ENCODE peak calls at places on chromosomes 16 and 17, in five cellular contexts. U is A549, E is omental fat pad, T is bronchial epithelial cell, Q is GM10248. G is an unnamed sample.

GRCh38 chr16:55280622-55281021 is 43.4 kb upstream of the IRX6 start:
- DNase-seq in U (no peak), E (no peak), T (no peak), Q (no peak), G (no peak)

GRCh38 chr17:31561469-31562412 is 170.3 kb downstream of the RAB11FIP4 start:
- DNase-seq in U (no peak), E (no peak), T (no peak), Q (no peak), G (no peak)

GRCh38 chr17:79975498-79976134 is 60.1 kb downstream of the TBC1D16 start:
- DNase-seq in U (no peak), E (no peak), T (no peak), Q (no peak), G (no peak)

GRCh38 chr17:15660077-15660476 is 24.0 kb downstream of the TRIM16 start:
- DNase-seq in U (no peak), E (no peak), T (no peak), Q (no peak), G (no peak)

GRCh38 chr17:78829477-78829876 is 11.1 kb downstream of the USP36 start:
- DNase-seq in U (no peak), E (no peak), T (no peak), Q (no peak), G (no peak)

GRCh38 chr16:49260253-49260652 is 21.4 kb downstream of the CBLN1 start:
- DNase-seq in U (no peak), E (no peak), T (no peak), Q (no peak), G (no peak)

GRCh38 chr17:51161541-51161940 is 4.7 kb upstream of the NME2 start:
- DNase-seq in U (no peak), E (no peak), T (no peak), Q (no peak), G (no peak)

GRCh38 chr16:77869997-77870813 is 81.8 kb downstream of the VAT1L start:
- DNase-seq in U (no peak), E (no peak), T (no peak), Q (no peak), G (no peak)

GRCh38 chr16:81516478-81517149 is 72.0 kb downstream of the CMIP start:
- DNase-seq in U (no peak), E (no peak), T (no peak), Q (no peak), G (no peak)

GRCh38 chr17:71187145-71187878 is 933.5 kb upstream of the SOX9 start:
- DNase-seq in U (no peak), E (no peak), T (peak; percentile 74), Q (no peak), G (no peak)

GRCh38 chr16:641326-642188 is at the start of gene MCRIP2:
- DNase-seq in U (peak; percentile 84), E (peak; percentile 52), T (peak; percentile 27), Q (peak; percentile 92), G (peak; percentile 75)

GRCh38 chr16:15749371-15749770 is 99.3 kb downstream of the NDE1 start:
- DNase-seq in U (no peak), E (no peak), T (no peak), Q (no peak), G (no peak)

GRCh38 chr16:85412911-85413520 is 200.1 kb upstream of the GSE1 start:
- DNase-seq in U (no peak), E (no peak), T (no peak), Q (no peak), G (peak; percentile 9)

GRCh38 chr16:72457243-72457925 is 285.4 kb upstream of the PMFBP1 start:
- DNase-seq in U (no peak), E (no peak), T (no peak), Q (no peak), G (no peak)

GRCh38 chr17:61729690-61730268 is 133.5 kb downstream of the BRIP1 start:
- DNase-seq in U (no peak), E (no peak), T (no peak), Q (no peak), G (no peak)

GRCh38 chr17:42795465-42795864 is 3.0 kb downstream of the COA3 start:
- DNase-seq in U (no peak), E (no peak), T (no peak), Q (no peak), G (no peak)

GRCh38 chr17:74862108-74862901 is 2.6 kb upstream of the GRIN2C start:
- DNase-seq in U (peak; percentile 79), E (peak; percentile 48), T (no peak), Q (peak; percentile 74), G (peak; percentile 53)

GRCh38 chr17:21039839-21040575 is 2.8 kb downstream of the USP22 start:
- DNase-seq in U (peak; percentile 57), E (no peak), T (peak; percentile 57), Q (no peak), G (no peak)

GRCh38 chr17:61411114-61411943 is 11.7 kb downstream of the TBX2 start:
- DNase-seq in U (no peak), E (no peak), T (peak; percentile 10), Q (peak; percentile 51), G (peak; percentile 31)

GRCh38 chr17:72143245-72143644 is 22.4 kb downstream of the SOX9 start:
- DNase-seq in U (no peak), E (no peak), T (no peak), Q (no peak), G (no peak)

GRCh38 chr17:73420897-73421296 is 109.1 kb upstream of the CDC42EP4 start:
- DNase-seq in U (peak; percentile 86), E (no peak), T (peak; percentile 89), Q (no peak), G (no peak)

GRCh38 chr16:588639-588888 is 1.3 kb upstream of the RAB40C start:
- DNase-seq in U (no peak), E (no peak), T (peak; percentile 47), Q (no peak), G (peak; percentile 58)

GRCh38 chr16:1102921-1103648 is 7.0 kb upstream of the C1QTNF8 start:
- DNase-seq in U (peak; percentile 62), E (peak; percentile 29), T (peak; percentile 0), Q (peak; percentile 89), G (peak; percentile 77)

GRCh38 chr17:44828919-44829557 is 1.0 kb downstream of the GJC1 start:
- DNase-seq in U (no peak), E (no peak), T (peak; percentile 20), Q (no peak), G (no peak)

GRCh38 chr17:33905338-33905800 is 349.7 kb upstream of the CCL2 start:
- DNase-seq in U (no peak), E (no peak), T (no peak), Q (no peak), G (no peak)

GRCh38 chr16:28192811-28193529 is 18.8 kb downstream of the XPO6 start:
- DNase-seq in U (no peak), E (no peak), T (peak; percentile 25), Q (peak; percentile 74), G (peak; percentile 47)

GRCh38 chr17:70365098-70365583 is 195.8 kb downstream of the KCNJ2 start:
- DNase-seq in U (no peak), E (no peak), T (peak; percentile 13), Q (peak; percentile 37), G (no peak)

GRCh38 chr16:51420247-51420646 is 269.2 kb upstream of the SALL1 start:
- DNase-seq in U (no peak), E (no peak), T (no peak), Q (no peak), G (no peak)

GRCh38 chr17:13353590-13353989 is 248.1 kb downstream of the HS3ST3A1 start:
- DNase-seq in U (no peak), E (no peak), T (no peak), Q (no peak), G (no peak)

GRCh38 chr16:25707982-25708583 is 16.3 kb downstream of the HS3ST4 start:
- DNase-seq in U (no peak), E (no peak), T (peak; percentile 11), Q (peak; percentile 31), G (no peak)

DNA sequence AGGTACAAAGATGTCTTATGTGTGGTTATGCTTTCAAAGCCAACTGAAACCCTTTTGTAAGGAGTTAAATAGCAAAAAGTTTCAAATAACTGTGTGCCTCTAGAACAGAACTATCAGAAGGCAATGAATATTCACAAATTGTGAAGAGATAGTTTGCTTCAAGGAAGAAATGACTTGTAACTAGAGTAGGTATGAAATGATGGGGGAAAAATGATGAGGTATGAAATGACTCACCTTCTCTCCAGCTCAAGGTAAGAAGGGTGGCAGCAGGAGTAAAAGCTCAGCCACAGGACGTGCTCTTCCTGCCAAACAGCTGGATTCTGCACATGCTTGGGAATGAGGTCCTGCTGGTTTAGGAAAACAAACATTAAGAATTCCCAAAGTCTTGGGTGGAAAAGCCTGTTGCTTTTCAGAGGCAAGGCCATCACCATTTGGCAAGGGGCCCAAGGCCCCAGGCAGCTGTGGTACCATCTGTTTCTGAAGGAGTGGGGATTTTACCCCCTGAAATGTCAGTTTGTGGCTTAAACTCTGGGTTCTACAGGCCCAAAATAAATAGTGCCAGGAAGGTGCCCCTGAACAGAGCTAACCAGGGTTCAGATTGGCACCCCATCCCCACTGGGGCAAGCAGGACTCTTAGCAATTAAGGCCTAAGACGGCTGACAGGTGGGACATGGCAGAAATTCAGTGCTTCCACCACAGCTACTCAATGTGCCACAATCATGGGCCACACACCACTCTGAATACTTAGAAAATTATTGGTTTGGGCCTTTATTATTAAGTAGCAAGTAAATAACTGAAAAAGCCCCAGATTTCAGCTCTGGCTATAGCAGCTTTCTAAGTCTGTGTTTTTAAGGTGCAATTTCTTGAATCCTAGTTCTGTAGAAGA is 13.3 kb downstream of the HERPUD1 start:
- DNase-seq in U (no peak), E (no peak), T (peak; percentile 84), Q (no peak), G (no peak)
- TF ChIP-seq CTCF in U (no peak), E (no peak), T (no peak), Q (no peak), G (no peak)

DNA sequence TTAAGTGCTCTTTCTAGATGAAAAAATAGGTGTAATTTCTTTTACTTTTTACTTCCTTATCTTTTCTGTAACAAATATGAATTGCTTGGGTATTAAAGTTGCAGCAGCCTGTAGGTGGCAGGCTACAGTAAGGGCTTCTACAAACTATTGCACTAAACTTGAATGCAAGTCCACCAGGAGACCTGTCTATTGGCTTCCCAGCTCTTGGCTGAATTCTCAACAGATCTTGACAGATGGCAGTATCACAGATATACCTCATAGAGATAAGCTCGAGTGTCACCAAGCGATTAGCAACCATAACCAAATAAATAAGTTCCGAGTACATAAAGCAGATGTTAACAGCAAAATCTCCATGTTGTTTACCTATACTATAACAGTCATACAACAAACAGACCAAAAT is 5.9 kb downstream of the BBS2 start:
- DNase-seq in U (peak; percentile 51), E (no peak), T (peak; percentile 77), Q (peak; percentile 32), G (peak; percentile 18)
- TF ChIP-seq CTCF in U (peak; percentile 85), E (no peak), T (peak; percentile 63), Q (peak; percentile 64), G (peak; percentile 72)

GRCh38 chr17:76153640-76154039 is 12.6 kb upstream of the FOXJ1 start:
- DNase-seq in U (no peak), E (no peak), T (no peak), Q (no peak), G (no peak)
- TF ChIP-seq CTCF in U (no peak), E (no peak), T (peak; percentile 5), Q (no peak), G (no peak)

GRCh38 chr17:6894206-6894528 is 62.6 kb upstream of the TEKT1 start:
- DNase-seq in U (no peak), E (no peak), T (peak; percentile 35), Q (peak; percentile 45), G (no peak)
- TF ChIP-seq CTCF in U (no peak), E (no peak), T (peak; percentile 80), Q (peak; percentile 22), G (no peak)